ENCODE peak calls at places on chromosomes 3 and 15, in six cellular contexts. O is EL; K is dorsolateral prefrontal cortex; W is Calu3; P is stimulated activated CD4-positive, alpha-beta T cell treated with anti-CD3 and anti-CD28 coated beads, Interleukin-4, amount 100 ng/mL, for 1 hour; D is CD4-positive, alpha-beta T cell. T is an unnamed sample.

GRCh38 chr3:150114873-150115570 is 144.3 kb upstream of the PFN2 start:
- DNase-seq in O (peak), K (no peak), W (no peak), P (no peak), D (no peak), T (no peak)

GRCh38 chr15:74406992-74407705 is 26.6 kb downstream of the SEMA7A start:
- DNase-seq in O (peak), K (no peak), W (no peak), P (no peak), D (no peak), T (no peak)

GRCh38 chr3:157354722-157355121 is 81.9 kb upstream of the PTX3 start:
- DNase-seq in O (peak), K (no peak), W (peak), P (no peak), D (no peak), T (no peak)

GRCh38 chr3:143302638-143303171 is 183.1 kb downstream of the CHST2 start:
- DNase-seq in O (peak), K (peak), W (peak), P (no peak), D (no peak), T (no peak)

GRCh38 chr15:37586976-37587375 is 347.5 kb upstream of the TMCO5A start:
- DNase-seq in O (peak), K (no peak), W (no peak), P (no peak), D (no peak), T (no peak)

GRCh38 chr3:174951023-174951422 is 91.9 kb downstream of the NAALADL2 start:
- DNase-seq in O (peak), K (no peak), W (no peak), P (no peak), D (no peak), T (no peak)

GRCh38 chr3:147872568-147872967 is 463.4 kb downstream of the ZIC1 start:
- DNase-seq in O (no peak), K (no peak), W (no peak), P (no peak), D (no peak), T (no peak)

GRCh38 chr15:79204886-79205285 is 77.6 kb upstream of the ANKRD34C start:
- DNase-seq in O (no peak), K (no peak), W (no peak), P (no peak), D (no peak), T (no peak)

GRCh38 chr3:152916753-152917279 is 81.9 kb downstream of the P2RY1 start:
- DNase-seq in O (no peak), K (no peak), W (no peak), P (no peak), D (no peak), T (no peak)

GRCh38 chr15:86863226-86863915 is 783.7 kb downstream of the AGBL1 start:
- DNase-seq in O (peak), K (no peak), W (no peak), P (no peak), D (no peak), T (no peak)

GRCh38 chr3:5186854-5187151 is 704 bp upstream of the EDEM1 start:
- DNase-seq in O (peak), K (no peak), W (no peak), P (no peak), D (no peak), T (no peak)

GRCh38 chr15:36110659-36110993 is 468.8 kb upstream of the CDIN1 start:
- DNase-seq in O (no peak), K (no peak), W (no peak), P (no peak), D (no peak), T (no peak)

GRCh38 chr3:127110982-127111693 is 81.8 kb upstream of the PRR23E start:
- DNase-seq in O (no peak), K (no peak), W (no peak), P (no peak), D (no peak), T (no peak)

GRCh38 chr3:18556001-18556408 is 130.9 kb upstream of the SATB1 start:
- DNase-seq in O (no peak), K (no peak), W (no peak), P (no peak), D (no peak), T (no peak)

GRCh38 chr3:72234394-72234793 is 449.4 kb upstream of the PROK2 start:
- DNase-seq in O (peak), K (no peak), W (no peak), P (no peak), D (no peak), T (no peak)

GRCh38 chr3:73086071-73086494 is 24.6 kb downstream of the EBLN2 start:
- DNase-seq in O (peak), K (peak), W (peak), P (peak), D (peak), T (peak)

GRCh38 chr3:124787490-124788195 is 57.4 kb downstream of the UMPS start:
- DNase-seq in O (no peak), K (no peak), W (no peak), P (no peak), D (no peak), T (no peak)

GRCh38 chr3:13013994-13014754 is 59.1 kb downstream of the IQSEC1 start:
- DNase-seq in O (no peak), K (no peak), W (no peak), P (peak), D (no peak), T (peak)

GRCh38 chr3:50675179-50676030 is 678 bp downstream of the DOCK3 start:
- DNase-seq in O (no peak), K (peak), W (peak), P (peak), D (peak), T (peak)

GRCh38 chr3:134134698-134135415 is 105.1 kb upstream of the SLCO2A1 start:
- DNase-seq in O (no peak), K (no peak), W (no peak), P (no peak), D (no peak), T (no peak)

GRCh38 chr15:89121414-89121813 is 33.2 kb downstream of the ABHD2 start:
- DNase-seq in O (no peak), K (no peak), W (no peak), P (no peak), D (no peak), T (no peak)

GRCh38 chr3:463793-464192 is 267.2 kb downstream of the CHL1 start:
- DNase-seq in O (no peak), K (no peak), W (no peak), P (no peak), D (no peak), T (no peak)

GRCh38 chr15:86016750-86017149 is 62.9 kb upstream of the AGBL1 start:
- DNase-seq in O (peak), K (no peak), W (no peak), P (no peak), D (no peak), T (no peak)

GRCh38 chr3:137468446-137468845 is 295.7 kb upstream of the SOX14 start:
- DNase-seq in O (no peak), K (no peak), W (no peak), P (no peak), D (no peak), T (no peak)

GRCh38 chr3:129621626-129622417 is 15.3 kb upstream of the PLXND1 start:
- DNase-seq in O (no peak), K (no peak), W (no peak), P (no peak), D (no peak), T (no peak)

GRCh38 chr3:172213168-172213567 is 173.8 kb downstream of the FNDC3B start:
- DNase-seq in O (peak), K (no peak), W (no peak), P (no peak), D (no peak), T (no peak)

GRCh38 chr3:13549513-13550256 is 760 bp downstream of the FBLN2 start:
- DNase-seq in O (peak), K (no peak), W (no peak), P (no peak), D (no peak), T (no peak)

GRCh38 chr3:23837691-23838090 is 31.9 kb downstream of the UBE2E1 start:
- DNase-seq in O (no peak), K (no peak), W (no peak), P (no peak), D (no peak), T (no peak)

GRCh38 chr15:81302605-81303204 is 21.2 kb downstream of the STARD5 start:
- DNase-seq in O (no peak), K (no peak), W (no peak), P (no peak), D (no peak), T (no peak)

GRCh38 chr3:170331143-170331542 is 26.4 kb upstream of the SKIL start:
- DNase-seq in O (no peak), K (no peak), W (peak), P (no peak), D (no peak), T (no peak)

GRCh38 chr3:104911376-104911775 is 455.3 kb upstream of the ALCAM start:
- DNase-seq in O (no peak), K (no peak), W (no peak), P (no peak), D (no peak), T (no peak)

T was measured in CD8-positive, alpha-beta memory T cell.